ENCODE peak calls at places on chromosomes 6 and 20, in nine cellular contexts. One of them, this sample, is unnamed.
A peak's percentile ranks its signal among the peaks of the same experiment; 100 is the strongest.

GRCh38 chr20:4973330-4974097 is 27.8 kb downstream of the SLC23A2 start:
- DNase-seq in T follicular helper cell: no peak
- DNase-seq in HT1080: peak; percentile 76
- DNase-seq in HEK293T: no peak
- DNase-seq in KG1: peak; percentile 34
- DNase-seq in tibial artery: peak; percentile 59
- DNase-seq in H7: no peak
- DNase-seq in stimulated activated CD4-positive, alpha-beta T cell treated with anti-CD3 and anti-CD28 coated beads, Interleukin-1b, Interleukin-23, amount 100 ng/mL, for 24 hours: peak; percentile 25
- DNase-seq in activated CD4-positive, alpha-beta T cell treated with anti-CD3 and anti-CD28 coated beads, Interleukin-2, amount 10 ng/mL, durations not matched to agents 7 days and 5 days: peak; percentile 68
- DNase-seq in this sample: no peak

GRCh38 chr6:168192195-168192900 is 113.3 kb upstream of the FRMD1 start:
- DNase-seq in stimulated activated CD4-positive, alpha-beta T cell treated with anti-CD3 and anti-CD28 coated beads, Interleukin-1b, Interleukin-23, amount 100 ng/mL, for 24 hours: no peak
- DNase-seq in tibial artery: peak; percentile 13
- DNase-seq in T follicular helper cell: no peak
- DNase-seq in H7: peak; percentile 46
- DNase-seq in KG1: no peak
- DNase-seq in HEK293T: no peak
- DNase-seq in activated CD4-positive, alpha-beta T cell treated with anti-CD3 and anti-CD28 coated beads, Interleukin-2, amount 10 ng/mL, durations not matched to agents 7 days and 5 days: no peak
- DNase-seq in HT1080: no peak
- DNase-seq in this sample: no peak

GRCh38 chr6:108914235-108915022 is 66.2 kb downstream of the ARMC2 start:
- DNase-seq in stimulated activated CD4-positive, alpha-beta T cell treated with anti-CD3 and anti-CD28 coated beads, Interleukin-1b, Interleukin-23, amount 100 ng/mL, for 24 hours: no peak
- DNase-seq in activated CD4-positive, alpha-beta T cell treated with anti-CD3 and anti-CD28 coated beads, Interleukin-2, amount 10 ng/mL, durations not matched to agents 7 days and 5 days: peak; percentile 33
- DNase-seq in HEK293T: peak; percentile 65
- DNase-seq in T follicular helper cell: peak; percentile 14
- DNase-seq in KG1: no peak
- DNase-seq in H7: peak; percentile 82
- DNase-seq in HT1080: peak; percentile 23
- DNase-seq in tibial artery: no peak
- DNase-seq in this sample: peak; percentile 31

GRCh38 chr6:104940881-104941693 is 15.8 kb upstream of the LIN28B start:
- DNase-seq in H7: peak; percentile 91
- DNase-seq in stimulated activated CD4-positive, alpha-beta T cell treated with anti-CD3 and anti-CD28 coated beads, Interleukin-1b, Interleukin-23, amount 100 ng/mL, for 24 hours: peak; percentile 18
- DNase-seq in T follicular helper cell: no peak
- DNase-seq in activated CD4-positive, alpha-beta T cell treated with anti-CD3 and anti-CD28 coated beads, Interleukin-2, amount 10 ng/mL, durations not matched to agents 7 days and 5 days: peak; percentile 27
- DNase-seq in HT1080: no peak
- DNase-seq in tibial artery: no peak
- DNase-seq in KG1: no peak
- DNase-seq in HEK293T: peak; percentile 85
- DNase-seq in this sample: peak; percentile 16

GRCh38 chr20:46055269-46055668 is 26.3 kb downstream of the SLC12A5 start:
- DNase-seq in activated CD4-positive, alpha-beta T cell treated with anti-CD3 and anti-CD28 coated beads, Interleukin-2, amount 10 ng/mL, durations not matched to agents 7 days and 5 days: no peak
- DNase-seq in KG1: no peak
- DNase-seq in tibial artery: no peak
- DNase-seq in HEK293T: no peak
- DNase-seq in HT1080: no peak
- DNase-seq in H7: no peak
- DNase-seq in T follicular helper cell: no peak
- DNase-seq in stimulated activated CD4-positive, alpha-beta T cell treated with anti-CD3 and anti-CD28 coated beads, Interleukin-1b, Interleukin-23, amount 100 ng/mL, for 24 hours: no peak
- DNase-seq in this sample: no peak

GRCh38 chr6:14635195-14635594 is 517.6 kb downstream of the CD83 start:
- DNase-seq in H7: no peak
- DNase-seq in HT1080: no peak
- DNase-seq in stimulated activated CD4-positive, alpha-beta T cell treated with anti-CD3 and anti-CD28 coated beads, Interleukin-1b, Interleukin-23, amount 100 ng/mL, for 24 hours: no peak
- DNase-seq in activated CD4-positive, alpha-beta T cell treated with anti-CD3 and anti-CD28 coated beads, Interleukin-2, amount 10 ng/mL, durations not matched to agents 7 days and 5 days: peak; percentile 71
- DNase-seq in tibial artery: no peak
- DNase-seq in HEK293T: no peak
- DNase-seq in T follicular helper cell: no peak
- DNase-seq in KG1: no peak
- DNase-seq in this sample: no peak

GRCh38 chr6:35568967-35569606 is 56.4 kb upstream of the TULP1 start:
- DNase-seq in HT1080: peak; percentile 7
- DNase-seq in H7: peak; percentile 69
- DNase-seq in T follicular helper cell: peak; percentile 9
- DNase-seq in KG1: no peak
- DNase-seq in HEK293T: peak; percentile 45
- DNase-seq in tibial artery: peak; percentile 63
- DNase-seq in stimulated activated CD4-positive, alpha-beta T cell treated with anti-CD3 and anti-CD28 coated beads, Interleukin-1b, Interleukin-23, amount 100 ng/mL, for 24 hours: peak; percentile 9
- DNase-seq in activated CD4-positive, alpha-beta T cell treated with anti-CD3 and anti-CD28 coated beads, Interleukin-2, amount 10 ng/mL, durations not matched to agents 7 days and 5 days: peak; percentile 42
- DNase-seq in this sample: peak; percentile 28

GRCh38 chr6:95365454-95365853 is 211.9 kb upstream of the MANEA start:
- DNase-seq in tibial artery: no peak
- DNase-seq in HT1080: no peak
- DNase-seq in KG1: no peak
- DNase-seq in T follicular helper cell: no peak
- DNase-seq in activated CD4-positive, alpha-beta T cell treated with anti-CD3 and anti-CD28 coated beads, Interleukin-2, amount 10 ng/mL, durations not matched to agents 7 days and 5 days: no peak
- DNase-seq in H7: no peak
- DNase-seq in stimulated activated CD4-positive, alpha-beta T cell treated with anti-CD3 and anti-CD28 coated beads, Interleukin-1b, Interleukin-23, amount 100 ng/mL, for 24 hours: no peak
- DNase-seq in HEK293T: no peak
- DNase-seq in this sample: no peak

GRCh38 chr6:156449569-156449968 is 327.6 kb upstream of the ARID1B start:
- DNase-seq in HEK293T: no peak
- DNase-seq in tibial artery: no peak
- DNase-seq in T follicular helper cell: no peak
- DNase-seq in activated CD4-positive, alpha-beta T cell treated with anti-CD3 and anti-CD28 coated beads, Interleukin-2, amount 10 ng/mL, durations not matched to agents 7 days and 5 days: no peak
- DNase-seq in KG1: no peak
- DNase-seq in HT1080: no peak
- DNase-seq in H7: no peak
- DNase-seq in stimulated activated CD4-positive, alpha-beta T cell treated with anti-CD3 and anti-CD28 coated beads, Interleukin-1b, Interleukin-23, amount 100 ng/mL, for 24 hours: no peak
- DNase-seq in this sample: no peak

GRCh38 chr20:23205656-23206055 is 119.5 kb upstream of the CD93 start:
- DNase-seq in tibial artery: peak; percentile 77
- DNase-seq in KG1: no peak
- DNase-seq in activated CD4-positive, alpha-beta T cell treated with anti-CD3 and anti-CD28 coated beads, Interleukin-2, amount 10 ng/mL, durations not matched to agents 7 days and 5 days: no peak
- DNase-seq in stimulated activated CD4-positive, alpha-beta T cell treated with anti-CD3 and anti-CD28 coated beads, Interleukin-1b, Interleukin-23, amount 100 ng/mL, for 24 hours: no peak
- DNase-seq in T follicular helper cell: no peak
- DNase-seq in HT1080: no peak
- DNase-seq in H7: peak; percentile 45
- DNase-seq in HEK293T: no peak
- DNase-seq in this sample: peak; percentile 51

GRCh38 chr6:33392168-33392947 is 735 bp downstream of the KIFC1 start:
- DNase-seq in activated CD4-positive, alpha-beta T cell treated with anti-CD3 and anti-CD28 coated beads, Interleukin-2, amount 10 ng/mL, durations not matched to agents 7 days and 5 days: peak; percentile 39
- DNase-seq in tibial artery: no peak
- DNase-seq in HEK293T: no peak
- DNase-seq in HT1080: no peak
- DNase-seq in T follicular helper cell: no peak
- DNase-seq in H7: no peak
- DNase-seq in stimulated activated CD4-positive, alpha-beta T cell treated with anti-CD3 and anti-CD28 coated beads, Interleukin-1b, Interleukin-23, amount 100 ng/mL, for 24 hours: no peak
- DNase-seq in KG1: no peak
- DNase-seq in this sample: peak; percentile 16

GRCh38 chr6:77106992-77107391 is 356.3 kb downstream of the HTR1B start:
- DNase-seq in T follicular helper cell: no peak
- DNase-seq in KG1: no peak
- DNase-seq in HT1080: no peak
- DNase-seq in activated CD4-positive, alpha-beta T cell treated with anti-CD3 and anti-CD28 coated beads, Interleukin-2, amount 10 ng/mL, durations not matched to agents 7 days and 5 days: no peak
- DNase-seq in tibial artery: no peak
- DNase-seq in H7: no peak
- DNase-seq in HEK293T: no peak
- DNase-seq in stimulated activated CD4-positive, alpha-beta T cell treated with anti-CD3 and anti-CD28 coated beads, Interleukin-1b, Interleukin-23, amount 100 ng/mL, for 24 hours: no peak
- DNase-seq in this sample: no peak

GRCh38 chr6:19554356-19555225 is 282.6 kb upstream of the ID4 start:
- DNase-seq in HEK293T: no peak
- DNase-seq in activated CD4-positive, alpha-beta T cell treated with anti-CD3 and anti-CD28 coated beads, Interleukin-2, amount 10 ng/mL, durations not matched to agents 7 days and 5 days: no peak
- DNase-seq in tibial artery: no peak
- DNase-seq in HT1080: no peak
- DNase-seq in T follicular helper cell: no peak
- DNase-seq in stimulated activated CD4-positive, alpha-beta T cell treated with anti-CD3 and anti-CD28 coated beads, Interleukin-1b, Interleukin-23, amount 100 ng/mL, for 24 hours: no peak
- DNase-seq in H7: no peak
- DNase-seq in KG1: no peak
- DNase-seq in this sample: no peak

GRCh38 chr6:135054238-135054574 is 416 bp downstream of the HBS1L start:
- DNase-seq in H7: no peak
- DNase-seq in HT1080: no peak
- DNase-seq in HEK293T: no peak
- DNase-seq in activated CD4-positive, alpha-beta T cell treated with anti-CD3 and anti-CD28 coated beads, Interleukin-2, amount 10 ng/mL, durations not matched to agents 7 days and 5 days: peak; percentile 35
- DNase-seq in KG1: no peak
- DNase-seq in stimulated activated CD4-positive, alpha-beta T cell treated with anti-CD3 and anti-CD28 coated beads, Interleukin-1b, Interleukin-23, amount 100 ng/mL, for 24 hours: no peak
- DNase-seq in tibial artery: no peak
- DNase-seq in T follicular helper cell: no peak
- DNase-seq in this sample: peak; percentile 2

GRCh38 chr6:10555625-10556309 is 34.6 kb downstream of the GCNT2 start:
- DNase-seq in KG1: no peak
- DNase-seq in stimulated activated CD4-positive, alpha-beta T cell treated with anti-CD3 and anti-CD28 coated beads, Interleukin-1b, Interleukin-23, amount 100 ng/mL, for 24 hours: no peak
- DNase-seq in tibial artery: peak; percentile 38
- DNase-seq in HEK293T: peak; percentile 42
- DNase-seq in activated CD4-positive, alpha-beta T cell treated with anti-CD3 and anti-CD28 coated beads, Interleukin-2, amount 10 ng/mL, durations not matched to agents 7 days and 5 days: no peak
- DNase-seq in T follicular helper cell: no peak
- DNase-seq in HT1080: peak; percentile 55
- DNase-seq in H7: peak; percentile 53
- DNase-seq in this sample: no peak

GRCh38 chr6:107154131-107154906 is 39.0 kb upstream of the BEND3 start:
- DNase-seq in H7: peak; percentile 78
- DNase-seq in KG1: no peak
- DNase-seq in tibial artery: no peak
- DNase-seq in HT1080: no peak
- DNase-seq in HEK293T: no peak
- DNase-seq in T follicular helper cell: no peak
- DNase-seq in activated CD4-positive, alpha-beta T cell treated with anti-CD3 and anti-CD28 coated beads, Interleukin-2, amount 10 ng/mL, durations not matched to agents 7 days and 5 days: no peak
- DNase-seq in stimulated activated CD4-positive, alpha-beta T cell treated with anti-CD3 and anti-CD28 coated beads, Interleukin-1b, Interleukin-23, amount 100 ng/mL, for 24 hours: no peak
- DNase-seq in this sample: no peak

GRCh38 chr6:42124223-42124836 is 18.1 kb downstream of the C6orf132 start:
- DNase-seq in activated CD4-positive, alpha-beta T cell treated with anti-CD3 and anti-CD28 coated beads, Interleukin-2, amount 10 ng/mL, durations not matched to agents 7 days and 5 days: no peak
- DNase-seq in H7: no peak
- DNase-seq in HT1080: no peak
- DNase-seq in KG1: no peak
- DNase-seq in tibial artery: no peak
- DNase-seq in stimulated activated CD4-positive, alpha-beta T cell treated with anti-CD3 and anti-CD28 coated beads, Interleukin-1b, Interleukin-23, amount 100 ng/mL, for 24 hours: no peak
- DNase-seq in T follicular helper cell: no peak
- DNase-seq in HEK293T: no peak
- DNase-seq in this sample: no peak

GRCh38 chr6:751765-752164 is 58.8 kb upstream of the EXOC2 start:
- DNase-seq in H7: no peak
- DNase-seq in HEK293T: no peak
- DNase-seq in stimulated activated CD4-positive, alpha-beta T cell treated with anti-CD3 and anti-CD28 coated beads, Interleukin-1b, Interleukin-23, amount 100 ng/mL, for 24 hours: no peak
- DNase-seq in tibial artery: no peak
- DNase-seq in HT1080: no peak
- DNase-seq in KG1: no peak
- DNase-seq in T follicular helper cell: no peak
- DNase-seq in activated CD4-positive, alpha-beta T cell treated with anti-CD3 and anti-CD28 coated beads, Interleukin-2, amount 10 ng/mL, durations not matched to agents 7 days and 5 days: no peak
- DNase-seq in this sample: no peak

GRCh38 chr6:30954631-30955366 is 14.0 kb downstream of the MUCL3 start:
- DNase-seq in stimulated activated CD4-positive, alpha-beta T cell treated with anti-CD3 and anti-CD28 coated beads, Interleukin-1b, Interleukin-23, amount 100 ng/mL, for 24 hours: no peak
- DNase-seq in H7: peak; percentile 25
- DNase-seq in tibial artery: no peak
- DNase-seq in HT1080: no peak
- DNase-seq in activated CD4-positive, alpha-beta T cell treated with anti-CD3 and anti-CD28 coated beads, Interleukin-2, amount 10 ng/mL, durations not matched to agents 7 days and 5 days: no peak
- DNase-seq in HEK293T: no peak
- DNase-seq in T follicular helper cell: no peak
- DNase-seq in KG1: no peak
- DNase-seq in this sample: no peak

GRCh38 chr6:16168858-16169257 is 40.0 kb downstream of the MYLIP start:
- DNase-seq in HEK293T: no peak
- DNase-seq in stimulated activated CD4-positive, alpha-beta T cell treated with anti-CD3 and anti-CD28 coated beads, Interleukin-1b, Interleukin-23, amount 100 ng/mL, for 24 hours: no peak
- DNase-seq in KG1: peak; percentile 17
- DNase-seq in tibial artery: no peak
- DNase-seq in H7: no peak
- DNase-seq in T follicular helper cell: no peak
- DNase-seq in activated CD4-positive, alpha-beta T cell treated with anti-CD3 and anti-CD28 coated beads, Interleukin-2, amount 10 ng/mL, durations not matched to agents 7 days and 5 days: no peak
- DNase-seq in HT1080: peak; percentile 40
- DNase-seq in this sample: peak; percentile 56

GRCh38 chr20:14304466-14304865 is 32.9 kb downstream of the FLRT3 start:
- DNase-seq in KG1: no peak
- DNase-seq in T follicular helper cell: no peak
- DNase-seq in stimulated activated CD4-positive, alpha-beta T cell treated with anti-CD3 and anti-CD28 coated beads, Interleukin-1b, Interleukin-23, amount 100 ng/mL, for 24 hours: no peak
- DNase-seq in HT1080: no peak
- DNase-seq in H7: no peak
- DNase-seq in activated CD4-positive, alpha-beta T cell treated with anti-CD3 and anti-CD28 coated beads, Interleukin-2, amount 10 ng/mL, durations not matched to agents 7 days and 5 days: no peak
- DNase-seq in HEK293T: no peak
- DNase-seq in tibial artery: no peak
- DNase-seq in this sample: no peak

GRCh38 chr6:72287801-72288200 is 334.1 kb upstream of the KCNQ5 start:
- DNase-seq in tibial artery: no peak
- DNase-seq in HEK293T: no peak
- DNase-seq in H7: no peak
- DNase-seq in stimulated activated CD4-positive, alpha-beta T cell treated with anti-CD3 and anti-CD28 coated beads, Interleukin-1b, Interleukin-23, amount 100 ng/mL, for 24 hours: no peak
- DNase-seq in KG1: no peak
- DNase-seq in T follicular helper cell: no peak
- DNase-seq in activated CD4-positive, alpha-beta T cell treated with anti-CD3 and anti-CD28 coated beads, Interleukin-2, amount 10 ng/mL, durations not matched to agents 7 days and 5 days: no peak
- DNase-seq in HT1080: no peak
- DNase-seq in this sample: no peak

GRCh38 chr6:153170511-153170910 is 39.4 kb upstream of the RGS17 start:
- DNase-seq in tibial artery: no peak
- DNase-seq in KG1: no peak
- DNase-seq in HEK293T: no peak
- DNase-seq in stimulated activated CD4-positive, alpha-beta T cell treated with anti-CD3 and anti-CD28 coated beads, Interleukin-1b, Interleukin-23, amount 100 ng/mL, for 24 hours: no peak
- DNase-seq in activated CD4-positive, alpha-beta T cell treated with anti-CD3 and anti-CD28 coated beads, Interleukin-2, amount 10 ng/mL, durations not matched to agents 7 days and 5 days: no peak
- DNase-seq in H7: no peak
- DNase-seq in T follicular helper cell: no peak
- DNase-seq in HT1080: peak; percentile 89
- DNase-seq in this sample: peak; percentile 80

GRCh38 chr6:2749972-2750600 is 636 bp downstream of the MYLK4 start:
- DNase-seq in H7: peak; percentile 57
- DNase-seq in tibial artery: no peak
- DNase-seq in KG1: peak; percentile 82
- DNase-seq in activated CD4-positive, alpha-beta T cell treated with anti-CD3 and anti-CD28 coated beads, Interleukin-2, amount 10 ng/mL, durations not matched to agents 7 days and 5 days: peak; percentile 71
- DNase-seq in HEK293T: peak; percentile 64
- DNase-seq in T follicular helper cell: peak; percentile 43
- DNase-seq in stimulated activated CD4-positive, alpha-beta T cell treated with anti-CD3 and anti-CD28 coated beads, Interleukin-1b, Interleukin-23, amount 100 ng/mL, for 24 hours: peak; percentile 59
- DNase-seq in HT1080: peak; percentile 46
- DNase-seq in this sample: peak; percentile 83

GRCh38 chr6:3617681-3618299 is 133.7 kb downstream of the PXDC1 start:
- DNase-seq in HT1080: no peak
- DNase-seq in T follicular helper cell: no peak
- DNase-seq in HEK293T: no peak
- DNase-seq in KG1: no peak
- DNase-seq in H7: no peak
- DNase-seq in tibial artery: no peak
- DNase-seq in activated CD4-positive, alpha-beta T cell treated with anti-CD3 and anti-CD28 coated beads, Interleukin-2, amount 10 ng/mL, durations not matched to agents 7 days and 5 days: no peak
- DNase-seq in stimulated activated CD4-positive, alpha-beta T cell treated with anti-CD3 and anti-CD28 coated beads, Interleukin-1b, Interleukin-23, amount 100 ng/mL, for 24 hours: no peak
- DNase-seq in this sample: no peak

GRCh38 chr6:99219788-99220187 is 129.7 kb downstream of the FAXC start:
- DNase-seq in T follicular helper cell: no peak
- DNase-seq in H7: peak; percentile 77
- DNase-seq in stimulated activated CD4-positive, alpha-beta T cell treated with anti-CD3 and anti-CD28 coated beads, Interleukin-1b, Interleukin-23, amount 100 ng/mL, for 24 hours: no peak
- DNase-seq in HEK293T: peak; percentile 27
- DNase-seq in KG1: no peak
- DNase-seq in activated CD4-positive, alpha-beta T cell treated with anti-CD3 and anti-CD28 coated beads, Interleukin-2, amount 10 ng/mL, durations not matched to agents 7 days and 5 days: no peak
- DNase-seq in tibial artery: no peak
- DNase-seq in HT1080: peak; percentile 44
- DNase-seq in this sample: peak; percentile 30

GRCh38 chr6:14501240-14501639 is 383.7 kb downstream of the CD83 start:
- DNase-seq in HT1080: no peak
- DNase-seq in H7: no peak
- DNase-seq in tibial artery: no peak
- DNase-seq in KG1: no peak
- DNase-seq in HEK293T: no peak
- DNase-seq in activated CD4-positive, alpha-beta T cell treated with anti-CD3 and anti-CD28 coated beads, Interleukin-2, amount 10 ng/mL, durations not matched to agents 7 days and 5 days: no peak
- DNase-seq in stimulated activated CD4-positive, alpha-beta T cell treated with anti-CD3 and anti-CD28 coated beads, Interleukin-1b, Interleukin-23, amount 100 ng/mL, for 24 hours: no peak
- DNase-seq in T follicular helper cell: no peak
- DNase-seq in this sample: no peak

GRCh38 chr6:125598422-125598821 is 151.0 kb upstream of the HEY2 start:
- DNase-seq in T follicular helper cell: no peak
- DNase-seq in stimulated activated CD4-positive, alpha-beta T cell treated with anti-CD3 and anti-CD28 coated beads, Interleukin-1b, Interleukin-23, amount 100 ng/mL, for 24 hours: no peak
- DNase-seq in HT1080: peak; percentile 76
- DNase-seq in tibial artery: peak; percentile 88
- DNase-seq in H7: no peak
- DNase-seq in KG1: no peak
- DNase-seq in HEK293T: no peak
- DNase-seq in activated CD4-positive, alpha-beta T cell treated with anti-CD3 and anti-CD28 coated beads, Interleukin-2, amount 10 ng/mL, durations not matched to agents 7 days and 5 days: no peak
- DNase-seq in this sample: peak; percentile 37

This sample was measured in PC-3.